ENCODE peak calls at places on chromosome 6, in four cellular contexts. R, G, J and D are unnamed samples.

GRCh38 chr6:83265384-83265783 is 72.2 kb downstream of the RWDD2A start:
- DNase-seq in R (no peak), G (no peak), J (peak; percentile 62), D (no peak)

GRCh38 chr6:5997420-5998093 is 9.2 kb downstream of the NRN1 start:
- DNase-seq in R (peak; percentile 55), G (no peak), J (no peak), D (no peak)

GRCh38 chr6:2285510-2285909 is 40.1 kb upstream of the GMDS start:
- DNase-seq in R (no peak), G (no peak), J (no peak), D (no peak)

GRCh38 chr6:113825776-113826175 is 31.4 kb upstream of the MARCKS start:
- DNase-seq in R (no peak), G (peak; percentile 87), J (peak; percentile 86), D (peak; percentile 94)

GRCh38 chr6:150006961-150007464 is 18.3 kb downstream of the RAET1L start:
- DNase-seq in R (peak; percentile 68), G (peak; percentile 51), J (peak; percentile 26), D (no peak)

GRCh38 chr6:20655317-20655716 is 121.1 kb downstream of the CDKAL1 start:
- DNase-seq in R (no peak), G (no peak), J (no peak), D (no peak)

GRCh38 chr6:16683524-16684194 is 77.6 kb downstream of the ATXN1 start:
- DNase-seq in R (no peak), G (peak; percentile 79), J (peak; percentile 81), D (peak; percentile 91)

GRCh38 chr6:3390698-3391097 is 66.2 kb downstream of the SLC22A23 start:
- DNase-seq in R (no peak), G (peak; percentile 87), J (peak; percentile 99), D (peak; percentile 98)

GRCh38 chr6:25257686-25258348 is 21.4 kb upstream of the CARMIL1 start:
- DNase-seq in R (no peak), G (no peak), J (no peak), D (no peak)

GRCh38 chr6:165605901-165606739 is 56.9 kb downstream of the PDE10A start:
- DNase-seq in R (no peak), G (no peak), J (no peak), D (no peak)

GRCh38 chr6:43673444-43674063 is 14.0 kb downstream of the MRPS18A start:
- DNase-seq in R (no peak), G (no peak), J (no peak), D (no peak)

GRCh38 chr6:152428126-152428525 is 209.0 kb downstream of the SYNE1 start:
- DNase-seq in R (no peak), G (no peak), J (peak; percentile 63), D (no peak)

GRCh38 chr6:52325695-52326471 is 36.1 kb upstream of the PAQR8 start:
- DNase-seq in R (no peak), G (no peak), J (no peak), D (no peak)

GRCh38 chr6:122452509-122452908 is 19.1 kb downstream of the SERINC1 start:
- DNase-seq in R (no peak), G (no peak), J (no peak), D (no peak)

GRCh38 chr6:105810105-105810921 is 275.8 kb upstream of the PRDM1 start:
- DNase-seq in R (peak; percentile 23), G (no peak), J (peak; percentile 84), D (no peak)

GRCh38 chr6:2885967-2886731 is 17.0 kb downstream of the SERPINB9 start:
- DNase-seq in R (no peak), G (no peak), J (no peak), D (no peak)

GRCh38 chr6:136717297-136717990 is 74.8 kb downstream of the MAP3K5 start:
- DNase-seq in R (peak; percentile 48), G (no peak), J (peak; percentile 66), D (no peak)

GRCh38 chr6:25706314-25707014 is 48.1 kb upstream of the SLC17A4 start:
- DNase-seq in R (no peak), G (no peak), J (peak; percentile 7), D (no peak)

GRCh38 chr6:49570474-49571079 is 20.1 kb downstream of the C6orf141 start:
- DNase-seq in R (no peak), G (no peak), J (peak; percentile 48), D (no peak)

GRCh38 chr6:85404497-85405174 is 45.2 kb upstream of the NT5E start:
- DNase-seq in R (no peak), G (no peak), J (peak; percentile 94), D (no peak)

GRCh38 chr6:157823001-157823522 is at the start of gene SNX9:
- DNase-seq in R (peak; percentile 85), G (peak; percentile 89), J (peak; percentile 70), D (peak; percentile 66)

GRCh38 chr6:168052291-168052891 is 26.6 kb downstream of the FRMD1 start:
- DNase-seq in R (no peak), G (no peak), J (no peak), D (no peak)

GRCh38 chr6:118627724-118628123 is 23.7 kb downstream of the CEP85L start:
- DNase-seq in R (no peak), G (no peak), J (no peak), D (no peak)

GRCh38 chr6:136771306-136771705 is 21.0 kb downstream of the MAP3K5 start:
- DNase-seq in R (no peak), G (no peak), J (no peak), D (no peak)

GRCh38 chr6:100022847-100023246 is 28.8 kb upstream of the MCHR2 start:
- DNase-seq in R (no peak), G (no peak), J (no peak), D (no peak)

GRCh38 chr6:47294990-47295389 is 14.7 kb downstream of the TNFRSF21 start:
- DNase-seq in R (no peak), G (no peak), J (no peak), D (no peak)

GRCh38 chr6:47700596-47700995 is 2.2 kb downstream of the ADGRF4 start:
- DNase-seq in R (no peak), G (no peak), J (no peak), D (no peak)

GRCh38 chr6:104957301-104958177 is 632 bp downstream of the LIN28B start:
- DNase-seq in R (no peak), G (no peak), J (no peak), D (no peak)

GRCh38 chr6:26031595-26032386 is 55.4 kb upstream of the HFE start:
- DNase-seq in R (peak; percentile 84), G (peak; percentile 86), J (peak; percentile 96), D (peak; percentile 94)

GRCh38 chr6:106974999-106975698 is 620 bp upstream of the CD24 start:
- DNase-seq in R (peak; percentile 72), G (peak; percentile 63), J (no peak), D (peak; percentile 85)
- TF ChIP-seq CTCF in R (peak; percentile 30), G (no peak), J (no peak), D (no peak)

GRCh38 chr6:91383207-91383606 is 796.3 kb upstream of the MAP3K7 start:
- DNase-seq in R (no peak), G (no peak), J (no peak), D (no peak)
- TF ChIP-seq CTCF in R (no peak), G (no peak), J (no peak), D (no peak)

GRCh38 chr6:160221423-160221822 is 37.2 kb downstream of the SLC22A2 start:
- DNase-seq in R (no peak), G (no peak), J (no peak), D (no peak)
- TF ChIP-seq CTCF in R (no peak), G (no peak), J (no peak), D (no peak)

DNA sequence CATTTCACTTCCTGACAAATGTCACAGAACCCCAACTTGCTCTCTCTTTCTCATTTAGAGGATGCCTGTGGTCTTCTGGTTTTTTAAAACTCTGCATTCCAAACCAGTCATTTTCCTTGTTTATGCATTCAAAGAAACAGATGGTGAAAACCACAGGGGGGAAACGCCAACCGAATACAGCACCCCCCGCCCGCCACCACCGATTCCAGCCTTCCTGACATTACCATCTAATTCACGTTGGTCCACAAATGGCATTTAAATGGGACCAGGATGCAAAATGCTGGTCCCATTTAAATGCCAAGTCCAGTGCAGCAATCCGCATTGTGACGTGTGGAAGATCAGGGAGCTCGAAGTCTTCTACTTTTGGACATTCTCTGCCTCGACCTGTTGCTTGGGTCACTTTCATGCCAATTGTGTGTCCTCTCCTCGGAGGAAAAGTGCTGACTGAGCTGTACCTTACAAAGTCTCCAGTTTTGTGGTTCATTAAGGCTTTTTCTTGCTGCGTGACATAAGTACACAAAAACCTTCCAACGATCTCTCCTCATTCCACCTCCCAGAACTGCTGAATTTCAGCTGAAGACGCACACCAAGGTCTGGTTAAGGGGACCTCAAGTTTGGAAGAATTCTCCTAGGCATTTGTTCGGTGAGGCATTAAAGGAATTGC is 35.8 kb downstream of the NEDD9 start:
- DNase-seq in R (no peak), G (no peak), J (no peak), D (no peak)
- TF ChIP-seq CTCF in R (no peak), G (no peak), J (no peak), D (no peak)

GRCh38 chr6:169577974-169578373 is 123.9 kb downstream of the WDR27 start:
- DNase-seq in R (no peak), G (no peak), J (no peak), D (no peak)
- TF ChIP-seq CTCF in R (no peak), G (no peak), J (no peak), D (no peak)

DNA sequence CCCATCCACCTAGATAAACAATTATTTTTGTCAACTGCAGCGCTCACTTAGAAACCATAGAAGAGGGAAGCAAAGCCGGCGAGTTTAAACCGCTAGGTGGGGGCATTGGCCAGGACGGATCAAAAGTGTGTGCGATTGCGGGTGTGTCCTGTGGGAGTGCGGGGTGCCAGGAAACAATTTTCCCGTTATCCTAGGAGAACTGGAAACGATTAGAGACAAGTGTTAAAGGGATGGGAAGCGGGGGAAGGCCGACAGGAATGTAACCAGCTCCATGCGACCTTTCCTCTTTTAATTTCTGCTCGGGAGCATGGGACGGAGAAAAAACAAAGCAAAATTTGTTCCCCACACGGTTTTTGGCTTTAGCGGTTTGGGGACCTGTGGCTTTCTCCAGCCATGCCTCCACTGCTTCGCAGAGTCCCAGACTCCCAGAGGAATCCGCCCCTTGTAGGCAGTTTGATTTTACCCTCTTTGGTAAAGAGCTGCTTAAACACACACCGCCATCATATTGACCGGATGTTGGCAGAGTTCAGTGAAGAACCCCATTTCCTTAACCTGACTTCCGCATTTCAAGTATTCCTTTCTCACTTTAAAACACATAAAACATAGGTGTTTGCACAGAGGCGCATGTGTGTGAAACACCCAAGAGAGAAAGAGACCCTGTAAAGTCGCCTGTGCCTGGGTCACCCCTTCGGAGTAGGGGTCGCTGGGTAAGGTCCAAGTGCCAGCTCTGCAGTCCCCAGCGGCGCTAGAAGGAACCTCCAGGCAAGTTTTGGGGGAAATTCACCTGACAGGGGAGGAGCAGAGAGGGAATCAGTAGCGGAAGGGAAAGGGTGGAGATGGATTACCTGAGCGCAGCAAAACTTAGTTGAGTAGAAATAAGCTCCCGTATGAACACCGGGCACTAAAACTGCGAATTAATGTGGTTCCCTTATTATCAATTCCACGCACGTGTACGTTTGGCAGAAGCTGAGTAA is 3.1 kb upstream of the HTR1B start:
- DNase-seq in R (peak; percentile 73), G (peak; percentile 80), J (peak; percentile 61), D (no peak)
- TF ChIP-seq CTCF in R (peak; percentile 45), G (peak; percentile 67), J (peak; percentile 72), D (no peak)

DNA sequence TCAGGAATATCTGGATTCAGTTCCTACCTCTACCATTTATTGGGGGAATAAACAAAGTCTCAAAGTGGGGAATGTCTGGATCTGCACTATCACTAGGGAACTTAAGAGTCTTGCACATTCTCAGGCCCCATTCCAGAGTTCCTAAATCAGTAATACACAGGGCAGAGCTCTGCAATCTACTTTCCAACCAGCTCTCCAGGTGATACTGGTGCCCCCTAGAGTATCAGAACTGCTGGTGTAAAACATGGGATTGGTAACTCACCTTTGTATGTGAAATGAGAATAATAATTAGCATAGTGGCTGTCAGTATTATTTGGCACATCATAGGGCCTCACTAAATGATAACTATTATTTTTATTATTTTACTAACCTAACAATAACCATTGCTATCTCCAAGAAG is 278.8 kb upstream of the IMPG1 start:
- DNase-seq in R (no peak), G (no peak), J (no peak), D (no peak)
- TF ChIP-seq CTCF in R (peak; percentile 15), G (no peak), J (no peak), D (no peak)